ENCODE peak calls at places on chromosome 5, in four cellular contexts. One of them, this sample, is unnamed.

GRCh38 chr5:34858798-34859197 is 19.8 kb downstream of the TTC23L start:
- DNase-seq in NCI-H510A treated with DMSO at 0.1 percent for 48 hours: no peak
- DNase-seq in B cell: no peak
- DNase-seq in Kasumi-1: no peak
- DNase-seq in this sample: no peak

GRCh38 chr5:23445573-23445972 is 61.8 kb upstream of the PRDM9 start:
- DNase-seq in NCI-H510A treated with DMSO at 0.1 percent for 48 hours: no peak
- DNase-seq in Kasumi-1: no peak
- DNase-seq in B cell: no peak
- DNase-seq in this sample: no peak

GRCh38 chr5:766666-767431 is 17.7 kb downstream of the ZDHHC11B start:
- DNase-seq in B cell: no peak
- DNase-seq in NCI-H510A treated with DMSO at 0.1 percent for 48 hours: no peak
- DNase-seq in Kasumi-1: no peak
- DNase-seq in this sample: no peak

GRCh38 chr5:150473673-150474358 is 24.3 kb upstream of the RPS14 start:
- DNase-seq in NCI-H510A treated with DMSO at 0.1 percent for 48 hours: no peak
- DNase-seq in B cell: no peak
- DNase-seq in Kasumi-1: no peak
- DNase-seq in this sample: peak; percentile 98

GRCh38 chr5:151739939-151740335 is 18.5 kb downstream of the ATOX1 start:
- DNase-seq in NCI-H510A treated with DMSO at 0.1 percent for 48 hours: no peak
- DNase-seq in B cell: no peak
- DNase-seq in Kasumi-1: no peak
- DNase-seq in this sample: peak; percentile 99

GRCh38 chr5:179371681-179372675 is 26.7 kb upstream of the ADAMTS2 start:
- DNase-seq in B cell: peak; percentile 17
- DNase-seq in NCI-H510A treated with DMSO at 0.1 percent for 48 hours: no peak
- DNase-seq in Kasumi-1: no peak
- DNase-seq in this sample: no peak

GRCh38 chr5:4862500-4862899 is 277.6 kb upstream of the ADAMTS16 start:
- DNase-seq in Kasumi-1: peak; percentile 75
- DNase-seq in B cell: no peak
- DNase-seq in NCI-H510A treated with DMSO at 0.1 percent for 48 hours: peak; percentile 33
- DNase-seq in this sample: peak; percentile 26

GRCh38 chr5:20574576-20574975 is 586.6 kb upstream of the CDH18 start:
- DNase-seq in NCI-H510A treated with DMSO at 0.1 percent for 48 hours: no peak
- DNase-seq in B cell: no peak
- DNase-seq in Kasumi-1: no peak
- DNase-seq in this sample: no peak

GRCh38 chr5:3542769-3543168 is 52.9 kb upstream of the IRX1 start:
- DNase-seq in Kasumi-1: no peak
- DNase-seq in NCI-H510A treated with DMSO at 0.1 percent for 48 hours: no peak
- DNase-seq in B cell: no peak
- DNase-seq in this sample: no peak

GRCh38 chr5:56323505-56323904 is 90.4 kb upstream of the ANKRD55 start:
- DNase-seq in NCI-H510A treated with DMSO at 0.1 percent for 48 hours: no peak
- DNase-seq in B cell: no peak
- DNase-seq in Kasumi-1: no peak
- DNase-seq in this sample: peak; percentile 82

GRCh38 chr5:16229357-16229940 is 49.9 kb upstream of the MARCHF11 start:
- DNase-seq in B cell: no peak
- DNase-seq in NCI-H510A treated with DMSO at 0.1 percent for 48 hours: no peak
- DNase-seq in Kasumi-1: no peak
- DNase-seq in this sample: no peak

GRCh38 chr5:56306433-56307150 is 73.5 kb upstream of the ANKRD55 start:
- DNase-seq in NCI-H510A treated with DMSO at 0.1 percent for 48 hours: no peak
- DNase-seq in B cell: no peak
- DNase-seq in Kasumi-1: no peak
- DNase-seq in this sample: no peak

GRCh38 chr5:151212361-151212899 is 11.5 kb downstream of the CCDC69 start:
- DNase-seq in NCI-H510A treated with DMSO at 0.1 percent for 48 hours: no peak
- DNase-seq in Kasumi-1: no peak
- DNase-seq in B cell: no peak
- DNase-seq in this sample: no peak

GRCh38 chr5:109567374-109568044 is 122.2 kb upstream of the MAN2A1 start:
- DNase-seq in NCI-H510A treated with DMSO at 0.1 percent for 48 hours: no peak
- DNase-seq in B cell: no peak
- DNase-seq in Kasumi-1: no peak
- DNase-seq in this sample: no peak

This sample was measured in A172.